ENCODE peak calls at places on chromosomes 7 and 10, in seven cellular contexts. G is adipocyte, N is fibroblast of lung, I is T1000, X is neural crest cell, E is RPMI8226, M is thoracic aorta. T is an unnamed sample.

GRCh38 chr7:117132385-117133120 is 179.3 kb downstream of the ST7 start:
- DNase-seq in M (no peak), I (no peak), X (no peak), E (no peak), N (peak), G (peak), T (peak)

GRCh38 chr7:136857573-136857972 is 10.9 kb upstream of the CHRM2 start:
- DNase-seq in M (no peak), G (peak), E (peak), X (no peak), I (no peak), N (peak), T (no peak)

GRCh38 chr7:73577627-73578341 is 595 bp downstream of the TBL2 start:
- DNase-seq in X (no peak), G (peak), N (no peak), E (peak), M (no peak), I (no peak), T (no peak)

GRCh38 chr7:150924256-150924851 is 53.8 kb downstream of the KCNH2 start:
- DNase-seq in M (no peak), E (no peak), G (no peak), N (no peak), X (no peak), I (no peak), T (no peak)

GRCh38 chr7:1961776-1962276 is 270.9 kb downstream of the MAD1L1 start:
- DNase-seq in E (no peak), X (no peak), M (no peak), I (peak), G (peak), N (peak), T (no peak)

GRCh38 chr7:76080211-76080610 is 32.3 kb downstream of the MDH2 start:
- DNase-seq in N (no peak), G (no peak), E (no peak), X (no peak), M (no peak), I (no peak), T (no peak)

GRCh38 chr10:59649606-59650346 is 59.9 kb downstream of the SLC16A9 start:
- DNase-seq in N (no peak), E (no peak), M (no peak), I (no peak), X (no peak), G (no peak), T (no peak)

GRCh38 chr10:18582803-18583202 is 68.6 kb downstream of the NSUN6 start:
- DNase-seq in I (no peak), G (no peak), E (no peak), M (no peak), X (no peak), N (no peak), T (no peak)

GRCh38 chr10:131979821-131980270 is 1.9 kb downstream of the BNIP3 start:
- DNase-seq in X (no peak), N (peak), I (peak), G (peak), M (no peak), E (no peak), T (no peak)

GRCh38 chr7:42790196-42790595 is 121.7 kb downstream of the C7orf25 start:
- DNase-seq in E (no peak), M (no peak), X (no peak), N (peak), G (no peak), I (no peak), T (no peak)

GRCh38 chr10:67836491-67836890 is 1.5 kb downstream of the DNAJC12 start:
- DNase-seq in X (no peak), N (no peak), M (no peak), E (peak), I (no peak), G (peak), T (no peak)

GRCh38 chr7:105530126-105530525 is 1.9 kb upstream of the RINT1 start:
- DNase-seq in I (no peak), G (no peak), E (no peak), N (no peak), X (no peak), M (no peak), T (no peak)

GRCh38 chr10:86747796-86748581 is 8.4 kb upstream of the BMPR1A start:
- DNase-seq in N (peak), E (no peak), G (peak), M (no peak), X (no peak), I (no peak), T (no peak)

GRCh38 chr10:14583252-14583651 is 191.4 kb downstream of the FAM107B start:
- DNase-seq in M (no peak), N (no peak), X (no peak), I (no peak), E (no peak), G (no peak), T (no peak)

GRCh38 chr10:114681542-114681941 is 23.5 kb upstream of the ABLIM1 start:
- DNase-seq in X (no peak), N (no peak), I (no peak), G (no peak), M (no peak), E (no peak), T (no peak)

GRCh38 chr7:45217358-45217757 is 59.8 kb downstream of the RAMP3 start:
- DNase-seq in G (no peak), I (no peak), M (no peak), E (peak), X (peak), N (no peak), T (no peak)

GRCh38 chr10:103481974-103482531 is 3.0 kb upstream of the CALHM3 start:
- DNase-seq in I (no peak), E (peak), X (peak), N (peak), M (no peak), G (peak), T (no peak)

GRCh38 chr10:20768849-20769248 is 128.3 kb downstream of the NEBL start:
- DNase-seq in N (peak), I (no peak), E (peak), X (no peak), G (peak), M (no peak), T (no peak)

GRCh38 chr7:111525100-111525499 is 37.2 kb downstream of the IMMP2L start:
- DNase-seq in N (no peak), G (no peak), M (no peak), I (no peak), X (no peak), E (no peak), T (no peak)

GRCh38 chr10:101356132-101356531 is 2.2 kb downstream of the BTRC start:
- DNase-seq in X (no peak), M (no peak), E (no peak), N (no peak), I (no peak), G (no peak), T (no peak)

GRCh38 chr10:25297466-25297865 is 122.7 kb downstream of the GPR158 start:
- DNase-seq in X (no peak), G (no peak), M (no peak), I (no peak), N (no peak), E (no peak), T (no peak)

GRCh38 chr10:60237977-60238376 is 151.7 kb downstream of the ANK3 start:
- DNase-seq in I (no peak), M (no peak), N (peak), X (no peak), E (no peak), G (peak), T (no peak)

GRCh38 chr10:30199376-30200018 is 140.1 kb upstream of the JCAD start:
- DNase-seq in N (no peak), G (no peak), E (no peak), I (no peak), M (no peak), X (peak), T (no peak)

GRCh38 chr7:75993689-75994387 is 557 bp downstream of the TMEM120A start:
- DNase-seq in X (peak), M (peak), I (peak), E (peak), G (peak), N (peak), T (no peak)

GRCh38 chr7:149869291-149869650 is 4.5 kb upstream of the ATP6V0E2 start:
- DNase-seq in G (no peak), M (no peak), I (no peak), N (no peak), E (no peak), X (no peak), T (no peak)

GRCh38 chr7:151520419-151521229 is 929 bp upstream of the RHEB start:
- DNase-seq in E (no peak), G (no peak), M (peak), I (peak), X (no peak), N (no peak), T (no peak)

GRCh38 chr10:124000792-124001201 is 92.6 kb downstream of the CHST15 start:
- DNase-seq in I (no peak), E (no peak), G (peak), N (no peak), M (no peak), X (no peak), T (no peak)

GRCh38 chr7:134954197-134955082 is 31.9 kb upstream of the AGBL3 start:
- DNase-seq in N (peak), E (peak), M (no peak), G (peak), I (no peak), X (no peak), T (no peak)

GRCh38 chr7:12422449-12423320 is 19.0 kb upstream of the VWDE start:
- DNase-seq in M (no peak), E (no peak), I (no peak), X (no peak), G (no peak), N (peak), T (no peak)

GRCh38 chr7:142025896-142026295 is 30.2 kb downstream of the MGAM start:
- DNase-seq in X (no peak), I (no peak), M (no peak), G (peak), N (no peak), E (no peak), T (no peak)

GRCh38 chr10:52644678-52645434 is 127.7 kb downstream of the MBL2 start:
- DNase-seq in X (peak), M (no peak), N (peak), E (peak), I (peak), G (peak), T (no peak)

GRCh38 chr7:69076566-69076965 is 521.7 kb upstream of the AUTS2 start:
- DNase-seq in I (no peak), E (no peak), N (no peak), M (no peak), X (no peak), G (no peak), T (no peak)

GRCh38 chr7:130938661-130939060 is 204.7 kb upstream of the KLF14 start:
- DNase-seq in I (no peak), X (no peak), G (peak), N (peak), E (no peak), M (no peak), T (no peak)

GRCh38 chr7:25662881-25663588 is 434.7 kb upstream of the NPVF start:
- DNase-seq in N (no peak), X (no peak), E (no peak), M (no peak), I (no peak), G (no peak), T (no peak)

T was measured in epithelial cell of proximal tubule.